ENCODE peak calls at places on chromosomes 11 and 22, in six cellular contexts. One of them, this sample, is unnamed.

GRCh38 chr22:24165673-24166072 is 15.6 kb upstream of the SUSD2 start:
- DNase-seq in HT-29: no peak
- DNase-seq in renal cortical epithelial cell: peak
- DNase-seq in left cardiac atrium: no peak
- DNase-seq in NCI-H1092 treated with DMSO at 0.1 percent for 48 hours: no peak
- DNase-seq in GOT3: no peak
- DNase-seq in this sample: no peak

GRCh38 chr11:1062075-1062820 is 12.4 kb upstream of the MUC2 start:
- DNase-seq in left cardiac atrium: no peak
- DNase-seq in GOT3: no peak
- DNase-seq in NCI-H1092 treated with DMSO at 0.1 percent for 48 hours: no peak
- DNase-seq in HT-29: no peak
- DNase-seq in renal cortical epithelial cell: no peak
- DNase-seq in this sample: no peak

GRCh38 chr11:98455500-98456186 is 565.1 kb upstream of the CNTN5 start:
- DNase-seq in renal cortical epithelial cell: no peak
- DNase-seq in left cardiac atrium: no peak
- DNase-seq in NCI-H1092 treated with DMSO at 0.1 percent for 48 hours: no peak
- DNase-seq in GOT3: no peak
- DNase-seq in HT-29: peak
- DNase-seq in this sample: no peak

GRCh38 chr22:22880645-22881044 is 7.0 kb upstream of the IGLL5 start:
- DNase-seq in renal cortical epithelial cell: no peak
- DNase-seq in HT-29: no peak
- DNase-seq in NCI-H1092 treated with DMSO at 0.1 percent for 48 hours: no peak
- DNase-seq in GOT3: no peak
- DNase-seq in left cardiac atrium: no peak
- DNase-seq in this sample: no peak

GRCh38 chr11:19628018-19628417 is 84.6 kb upstream of the NAV2 start:
- DNase-seq in NCI-H1092 treated with DMSO at 0.1 percent for 48 hours: no peak
- DNase-seq in renal cortical epithelial cell: no peak
- DNase-seq in HT-29: no peak
- DNase-seq in left cardiac atrium: peak
- DNase-seq in GOT3: peak
- DNase-seq in this sample: peak

GRCh38 chr11:35276396-35276795 is 137.4 kb downstream of the CD44 start:
- DNase-seq in renal cortical epithelial cell: peak
- DNase-seq in GOT3: no peak
- DNase-seq in HT-29: no peak
- DNase-seq in NCI-H1092 treated with DMSO at 0.1 percent for 48 hours: no peak
- DNase-seq in left cardiac atrium: no peak
- DNase-seq in this sample: no peak

GRCh38 chr11:128936546-128937275 is 6.0 kb downstream of the TP53AIP1 start:
- DNase-seq in left cardiac atrium: no peak
- DNase-seq in GOT3: no peak
- DNase-seq in HT-29: no peak
- DNase-seq in renal cortical epithelial cell: peak
- DNase-seq in NCI-H1092 treated with DMSO at 0.1 percent for 48 hours: no peak
- DNase-seq in this sample: no peak

GRCh38 chr11:32312865-32313403 is 122.4 kb downstream of the WT1 start:
- DNase-seq in GOT3: peak
- DNase-seq in HT-29: peak
- DNase-seq in renal cortical epithelial cell: peak
- DNase-seq in NCI-H1092 treated with DMSO at 0.1 percent for 48 hours: no peak
- DNase-seq in left cardiac atrium: peak
- DNase-seq in this sample: no peak

GRCh38 chr11:115425243-115425642 is 79.0 kb downstream of the CADM1 start:
- DNase-seq in renal cortical epithelial cell: no peak
- DNase-seq in HT-29: no peak
- DNase-seq in GOT3: no peak
- DNase-seq in left cardiac atrium: no peak
- DNase-seq in NCI-H1092 treated with DMSO at 0.1 percent for 48 hours: peak
- DNase-seq in this sample: no peak

GRCh38 chr22:37846433-37846832 is 2.3 kb upstream of the ANKRD54 start:
- DNase-seq in renal cortical epithelial cell: no peak
- DNase-seq in HT-29: no peak
- DNase-seq in left cardiac atrium: no peak
- DNase-seq in NCI-H1092 treated with DMSO at 0.1 percent for 48 hours: no peak
- DNase-seq in GOT3: no peak
- DNase-seq in this sample: no peak

GRCh38 chr22:48576333-48577013 is 1251.2 kb downstream of the BRD1 start:
- DNase-seq in renal cortical epithelial cell: no peak
- DNase-seq in GOT3: no peak
- DNase-seq in HT-29: no peak
- DNase-seq in left cardiac atrium: no peak
- DNase-seq in NCI-H1092 treated with DMSO at 0.1 percent for 48 hours: no peak
- DNase-seq in this sample: no peak

GRCh38 chr11:123116486-123116885 is 54.5 kb upstream of the HSPA8 start:
- DNase-seq in renal cortical epithelial cell: no peak
- DNase-seq in left cardiac atrium: no peak
- DNase-seq in HT-29: no peak
- DNase-seq in NCI-H1092 treated with DMSO at 0.1 percent for 48 hours: no peak
- DNase-seq in GOT3: no peak
- DNase-seq in this sample: no peak

GRCh38 chr22:27133951-27134664 is 476.7 kb downstream of the MIAT start:
- DNase-seq in HT-29: no peak
- DNase-seq in NCI-H1092 treated with DMSO at 0.1 percent for 48 hours: no peak
- DNase-seq in renal cortical epithelial cell: peak
- DNase-seq in GOT3: no peak
- DNase-seq in left cardiac atrium: peak
- DNase-seq in this sample: no peak

GRCh38 chr22:46085831-46086576 is 64.3 kb upstream of the PPARA start:
- DNase-seq in NCI-H1092 treated with DMSO at 0.1 percent for 48 hours: no peak
- DNase-seq in HT-29: peak
- DNase-seq in GOT3: peak
- DNase-seq in renal cortical epithelial cell: peak
- DNase-seq in left cardiac atrium: peak
- DNase-seq in this sample: no peak

GRCh38 chr11:60085909-60086308 is 2.6 kb upstream of the MS4A2 start:
- DNase-seq in renal cortical epithelial cell: no peak
- DNase-seq in GOT3: no peak
- DNase-seq in left cardiac atrium: no peak
- DNase-seq in HT-29: no peak
- DNase-seq in NCI-H1092 treated with DMSO at 0.1 percent for 48 hours: no peak
- DNase-seq in this sample: no peak

This sample was measured in thoracic aorta.